ENCODE peak calls at places on chromosomes 2 and 18, in eight cellular contexts. E, A, N, F, T, M, S and H are unnamed samples.

GRCh38 chr2:145593991-145594702 is 1074.2 kb upstream of the ZEB2 start:
- DNase-seq in E (no peak), A (peak), N (peak), F (peak), T (peak), M (peak), S (no peak), H (peak)

GRCh38 chr2:201665420-201666158 is 22.3 kb upstream of the TMEM237 start:
- DNase-seq in E (no peak), A (peak), N (no peak), F (no peak), T (no peak), M (peak), S (no peak), H (peak)

GRCh38 chr2:113137827-113138226 is 10.4 kb downstream of the IL1RN start:
- DNase-seq in E (no peak), A (no peak), N (no peak), F (no peak), T (no peak), M (no peak), S (no peak), H (no peak)

GRCh38 chr2:169641464-169641863 is 52.7 kb downstream of the CFAP210 start:
- DNase-seq in E (no peak), A (no peak), N (no peak), F (no peak), T (no peak), M (no peak), S (no peak), H (no peak)

GRCh38 chr2:215654177-215654850 is 218.4 kb upstream of the FN1 start:
- DNase-seq in E (no peak), A (peak), N (no peak), F (peak), T (no peak), M (no peak), S (no peak), H (no peak)

GRCh38 chr2:105617631-105618350 is 126.9 kb upstream of the NCK2 start:
- DNase-seq in E (no peak), A (no peak), N (peak), F (no peak), T (peak), M (no peak), S (peak), H (peak)

GRCh38 chr2:163641986-163642385 is 93.8 kb downstream of the FIGN start:
- DNase-seq in E (no peak), A (peak), N (no peak), F (peak), T (no peak), M (no peak), S (no peak), H (no peak)

GRCh38 chr18:26190506-26190905 is 35.7 kb upstream of the TAF4B start:
- DNase-seq in E (no peak), A (no peak), N (no peak), F (no peak), T (no peak), M (no peak), S (no peak), H (no peak)

GRCh38 chr2:233084488-233084887 is 24.3 kb downstream of the INPP5D start:
- DNase-seq in E (no peak), A (no peak), N (peak), F (no peak), T (no peak), M (peak), S (no peak), H (no peak)

GRCh38 chr2:176157499-176158305 is 595 bp downstream of the HOXD3 start:
- DNase-seq in E (no peak), A (peak), N (peak), F (no peak), T (no peak), M (peak), S (no peak), H (no peak)
- H3K4me3 ChIP-seq in E (no peak), A (peak), N (no peak), F (peak), T (no peak), M (peak), S (no peak), H (no peak)

DNA sequence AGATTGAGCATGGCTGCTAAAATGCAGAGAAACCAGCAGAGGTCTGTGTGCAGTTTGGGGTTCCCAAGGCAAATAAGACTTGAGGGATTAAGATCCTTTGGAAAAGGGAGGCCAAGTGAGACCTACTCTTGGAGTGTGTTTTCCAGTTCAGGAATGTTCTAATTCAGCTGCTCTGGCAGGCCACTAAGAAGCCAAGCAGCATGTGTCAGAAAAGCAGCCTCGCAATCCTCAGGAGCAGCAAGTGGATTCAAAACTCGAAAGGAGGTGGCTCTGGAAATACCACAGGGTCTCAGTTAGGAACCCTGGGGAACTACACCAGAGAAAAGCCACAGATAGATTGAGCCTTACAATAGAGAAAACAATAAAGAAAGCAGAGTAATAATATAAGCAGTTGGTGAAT is 569.1 kb downstream of the METTL4 start:
- DNase-seq in E (no peak), A (no peak), N (peak), F (no peak), T (no peak), M (no peak), S (no peak), H (no peak)
- H3K9ac ChIP-seq in E (no peak), A (no peak), N (no peak), F (no peak), T (no peak), M (no peak), S (no peak), H (no peak)

GRCh38 chr18:57004366-57005121 is 142.3 kb upstream of the BOD1L2 start:
- DNase-seq in E (no peak), A (peak), N (no peak), F (peak), T (peak), M (peak), S (peak), H (peak)
- H2AFZ ChIP-seq in E (no peak), A (peak), N (no peak), F (no peak), T (peak), M (no peak), S (no peak), H (no peak)

DNA sequence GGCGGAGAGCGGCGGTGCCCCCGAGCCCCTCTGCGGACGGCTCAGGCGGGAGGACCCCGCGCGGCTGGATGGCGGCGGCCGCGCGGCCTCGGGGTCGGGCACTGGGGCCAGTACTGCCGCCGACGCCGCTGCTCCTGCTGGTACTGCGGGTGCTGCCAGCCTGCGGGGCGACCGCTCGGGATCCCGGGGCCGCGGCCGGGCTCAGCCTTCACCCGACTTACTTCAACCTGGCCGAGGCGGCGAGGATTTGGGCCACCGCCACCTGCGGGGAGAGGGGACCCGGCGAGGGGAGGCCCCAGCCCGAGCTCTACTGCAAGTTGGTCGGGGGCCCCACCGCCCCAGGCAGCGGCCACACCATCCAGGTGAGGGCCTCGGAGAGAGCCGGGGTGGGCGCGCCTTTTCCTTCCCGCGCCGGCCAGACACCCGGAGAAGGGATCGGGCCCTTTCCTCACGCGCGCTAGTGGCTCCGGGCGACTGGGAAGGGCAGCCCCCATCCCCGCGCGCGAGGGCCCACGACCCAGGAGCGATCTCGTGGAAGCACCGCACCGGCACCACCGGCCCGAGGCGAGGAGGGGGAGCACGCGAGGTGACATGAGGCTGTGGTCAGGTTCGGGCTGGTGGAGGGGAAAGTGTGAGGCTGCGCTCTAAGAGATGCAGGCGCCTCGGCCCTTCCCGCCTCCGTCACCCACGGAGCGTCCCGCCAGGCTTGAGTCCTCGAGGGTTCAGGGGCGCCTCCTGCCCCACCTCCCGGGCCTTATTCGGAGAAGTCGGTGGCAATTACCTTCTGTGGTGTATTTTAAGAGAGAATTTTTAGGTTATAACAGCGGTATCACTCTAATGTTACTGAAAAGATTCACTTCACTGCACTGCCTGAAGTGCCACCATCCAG is 607 bp downstream of the LAMA3 start:
- DNase-seq in E (no peak), A (no peak), N (peak), F (no peak), T (peak), M (peak), S (no peak), H (peak)
- H3K4me3 ChIP-seq in E (peak), A (peak), N (peak), F (peak), T (peak), M (peak), S (peak), H (peak)

GRCh38 chr2:15940661-15941482 is 522 bp downstream of the MYCN start:
- DNase-seq in E (no peak), A (peak), N (peak), F (no peak), T (peak), M (peak), S (no peak), H (no peak)
- H3K9ac ChIP-seq in E (no peak), A (no peak), N (peak), F (no peak), T (no peak), M (no peak), S (no peak), H (no peak)

GRCh38 chr2:61714210-61714609 is 139.7 kb downstream of the FAM161A start:
- DNase-seq in E (no peak), A (no peak), N (no peak), F (no peak), T (no peak), M (no peak), S (no peak), H (no peak)
- H2AFZ ChIP-seq in E (no peak), A (no peak), N (peak), F (no peak), T (no peak), M (no peak), S (no peak), H (no peak)

GRCh38 chr2:241466230-241466629 is 42.2 kb downstream of the STK25 start:
- DNase-seq in E (no peak), A (no peak), N (no peak), F (no peak), T (no peak), M (no peak), S (no peak), H (no peak)

GRCh38 chr2:241469746-241470145 is 38.6 kb downstream of the STK25 start:
- DNase-seq in E (no peak), A (no peak), N (no peak), F (no peak), T (no peak), M (no peak), S (no peak), H (no peak)

GRCh38 chr2:241463276-241464135 is 44.9 kb downstream of the STK25 start:
- DNase-seq in E (no peak), A (no peak), N (no peak), F (no peak), T (no peak), M (no peak), S (no peak), H (no peak)

GRCh38 chr2:241465543-241465942 is 42.8 kb downstream of the STK25 start:
- DNase-seq in E (no peak), A (no peak), N (no peak), F (no peak), T (no peak), M (no peak), S (no peak), H (no peak)

DNA sequence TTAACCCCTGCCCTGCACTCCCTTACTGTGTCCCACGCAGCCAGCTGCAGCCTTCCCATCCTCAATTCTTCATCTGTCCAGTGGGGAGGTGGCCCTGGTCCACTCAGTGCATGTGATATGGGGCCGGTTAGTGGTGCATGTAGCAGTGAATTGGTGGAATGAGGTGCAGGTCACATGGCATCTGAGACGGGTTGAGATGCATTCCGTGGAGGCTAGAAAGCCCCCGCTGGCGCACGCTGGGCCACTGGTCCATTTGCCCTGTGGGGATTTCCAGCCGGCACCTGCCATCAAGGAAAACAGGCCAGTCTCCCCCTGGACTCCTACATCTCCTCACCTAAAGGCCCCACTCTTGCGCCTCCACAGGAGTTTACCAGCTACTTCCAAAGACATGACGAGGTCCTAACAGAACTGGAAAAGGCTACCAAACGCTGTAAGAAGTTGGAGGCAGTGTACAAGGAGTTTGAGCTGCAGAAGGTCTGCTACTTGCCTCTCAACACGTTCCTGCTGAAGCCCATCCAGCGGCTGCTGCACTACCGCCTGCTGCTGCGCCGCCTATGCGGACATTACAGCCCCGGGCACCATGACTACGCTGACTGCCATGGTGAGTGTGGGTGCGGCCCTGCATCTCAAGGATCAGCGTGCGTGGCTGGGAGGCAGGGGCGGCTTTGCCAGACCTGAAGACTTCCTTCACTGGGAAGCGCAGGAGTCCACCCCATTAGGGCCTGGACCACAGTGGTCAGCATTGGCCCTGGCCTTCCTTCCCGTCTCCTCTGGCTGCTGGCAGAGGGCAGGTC is 40.4 kb downstream of the STK25 start:
- DNase-seq in E (no peak), A (no peak), N (no peak), F (no peak), T (no peak), M (no peak), S (no peak), H (no peak)
- H3K4me3 ChIP-seq in E (no peak), A (no peak), N (no peak), F (no peak), T (no peak), M (no peak), S (no peak), H (no peak)